ENCODE peak calls at places on chromosomes 11 and 22, in eight cellular contexts. One of them, this sample, is unnamed.
A peak's percentile ranks its signal among the peaks of the same experiment; 100 is the strongest.

GRCh38 chr11:71078482-71078881 is 173.9 kb downstream of the SHANK2 start:
- DNase-seq in tibial artery: no peak
- DNase-seq in tibial nerve: no peak
- DNase-seq in ovary: no peak
- DNase-seq in colonic mucosa: peak; percentile 32
- DNase-seq in endodermal cell: no peak
- DNase-seq in mammary epithelial cell: peak; percentile 52
- DNase-seq in fibroblast of lung: peak; percentile 2
- DNase-seq in this sample: no peak

GRCh38 chr22:43012390-43012789 is 2.6 kb downstream of the PACSIN2 start:
- DNase-seq in tibial artery: no peak
- DNase-seq in tibial nerve: no peak
- DNase-seq in ovary: no peak
- DNase-seq in colonic mucosa: no peak
- DNase-seq in endodermal cell: no peak
- DNase-seq in mammary epithelial cell: no peak
- DNase-seq in fibroblast of lung: no peak
- DNase-seq in this sample: no peak

GRCh38 chr22:37121887-37122591 is 12.5 kb upstream of the TMPRSS6 start:
- DNase-seq in tibial artery: no peak
- DNase-seq in tibial nerve: no peak
- DNase-seq in ovary: no peak
- DNase-seq in colonic mucosa: peak; percentile 41
- DNase-seq in endodermal cell: peak; percentile 81
- DNase-seq in mammary epithelial cell: peak; percentile 84
- DNase-seq in fibroblast of lung: no peak
- DNase-seq in this sample: no peak

GRCh38 chr11:94183886-94184264 is 55.2 kb downstream of the PANX1 start:
- DNase-seq in tibial artery: no peak
- DNase-seq in tibial nerve: peak; percentile 73
- DNase-seq in ovary: peak; percentile 36
- DNase-seq in colonic mucosa: peak; percentile 75
- DNase-seq in endodermal cell: peak; percentile 96
- DNase-seq in mammary epithelial cell: peak; percentile 48
- DNase-seq in fibroblast of lung: peak; percentile 70
- DNase-seq in this sample: peak; percentile 86

GRCh38 chr11:58616594-58616993 is 5.9 kb upstream of the CNTF start:
- DNase-seq in tibial artery: no peak
- DNase-seq in tibial nerve: peak; percentile 46
- DNase-seq in ovary: peak; percentile 58
- DNase-seq in colonic mucosa: no peak
- DNase-seq in endodermal cell: no peak
- DNase-seq in mammary epithelial cell: peak; percentile 69
- DNase-seq in fibroblast of lung: peak; percentile 92
- DNase-seq in this sample: no peak

GRCh38 chr22:49088801-49089791 is 738.6 kb downstream of the BRD1 start:
- DNase-seq in tibial artery: no peak
- DNase-seq in tibial nerve: no peak
- DNase-seq in ovary: no peak
- DNase-seq in colonic mucosa: no peak
- DNase-seq in endodermal cell: no peak
- DNase-seq in mammary epithelial cell: no peak
- DNase-seq in fibroblast of lung: no peak
- DNase-seq in this sample: no peak

GRCh38 chr11:20451568-20451967 is 64.1 kb downstream of the PRMT3 start:
- DNase-seq in tibial artery: no peak
- DNase-seq in tibial nerve: no peak
- DNase-seq in ovary: no peak
- DNase-seq in colonic mucosa: no peak
- DNase-seq in endodermal cell: no peak
- DNase-seq in mammary epithelial cell: peak; percentile 3
- DNase-seq in fibroblast of lung: no peak
- DNase-seq in this sample: no peak

GRCh38 chr11:65429069-65429681 is 6.6 kb downstream of the NEAT1 start:
- DNase-seq in tibial artery: peak; percentile 64
- DNase-seq in tibial nerve: peak; percentile 50
- DNase-seq in ovary: no peak
- DNase-seq in colonic mucosa: peak; percentile 58
- DNase-seq in endodermal cell: no peak
- DNase-seq in mammary epithelial cell: peak; percentile 79
- DNase-seq in fibroblast of lung: peak; percentile 81
- DNase-seq in this sample: no peak

GRCh38 chr22:17867160-17867785 is 93.0 kb upstream of the BID start:
- DNase-seq in tibial artery: peak; percentile 82
- DNase-seq in tibial nerve: no peak
- DNase-seq in ovary: peak; percentile 51
- DNase-seq in colonic mucosa: peak; percentile 86
- DNase-seq in endodermal cell: no peak
- DNase-seq in mammary epithelial cell: no peak
- DNase-seq in fibroblast of lung: no peak
- DNase-seq in this sample: no peak

GRCh38 chr11:115497303-115497702 is 6.9 kb downstream of the CADM1 start:
- DNase-seq in tibial artery: no peak
- DNase-seq in tibial nerve: no peak
- DNase-seq in ovary: no peak
- DNase-seq in colonic mucosa: no peak
- DNase-seq in endodermal cell: no peak
- DNase-seq in mammary epithelial cell: no peak
- DNase-seq in fibroblast of lung: no peak
- DNase-seq in this sample: no peak

GRCh38 chr11:63917685-63918523 is 940 bp upstream of the RCOR2 start:
- DNase-seq in tibial artery: peak; percentile 92
- DNase-seq in tibial nerve: no peak
- DNase-seq in ovary: peak; percentile 76
- DNase-seq in colonic mucosa: peak; percentile 90
- DNase-seq in endodermal cell: peak; percentile 95
- DNase-seq in mammary epithelial cell: no peak
- DNase-seq in fibroblast of lung: peak; percentile 63
- DNase-seq in this sample: peak; percentile 82

GRCh38 chr22:42946551-42947198 is 68.3 kb downstream of the PACSIN2 start:
- DNase-seq in tibial artery: no peak
- DNase-seq in tibial nerve: no peak
- DNase-seq in ovary: no peak
- DNase-seq in colonic mucosa: no peak
- DNase-seq in endodermal cell: no peak
- DNase-seq in mammary epithelial cell: no peak
- DNase-seq in fibroblast of lung: no peak
- DNase-seq in this sample: peak; percentile 28

GRCh38 chr22:27223317-27224177 is 566.2 kb downstream of the MIAT start:
- DNase-seq in tibial artery: no peak
- DNase-seq in tibial nerve: no peak
- DNase-seq in ovary: no peak
- DNase-seq in colonic mucosa: no peak
- DNase-seq in endodermal cell: no peak
- DNase-seq in mammary epithelial cell: peak; percentile 43
- DNase-seq in fibroblast of lung: peak; percentile 51
- DNase-seq in this sample: no peak

GRCh38 chr22:26066534-26066933 is 102.7 kb upstream of the SEZ6L start:
- DNase-seq in tibial artery: no peak
- DNase-seq in tibial nerve: no peak
- DNase-seq in ovary: no peak
- DNase-seq in colonic mucosa: no peak
- DNase-seq in endodermal cell: peak; percentile 92
- DNase-seq in mammary epithelial cell: no peak
- DNase-seq in fibroblast of lung: no peak
- DNase-seq in this sample: no peak

GRCh38 chr11:126231725-126232459 is 20.3 kb downstream of the FAM118B start:
- DNase-seq in tibial artery: no peak
- DNase-seq in tibial nerve: no peak
- DNase-seq in ovary: no peak
- DNase-seq in colonic mucosa: no peak
- DNase-seq in endodermal cell: no peak
- DNase-seq in mammary epithelial cell: no peak
- DNase-seq in fibroblast of lung: peak; percentile 70
- DNase-seq in this sample: no peak

GRCh38 chr11:126225266-126225665 is 13.7 kb downstream of the FAM118B start:
- DNase-seq in tibial artery: no peak
- DNase-seq in tibial nerve: no peak
- DNase-seq in ovary: no peak
- DNase-seq in colonic mucosa: no peak
- DNase-seq in endodermal cell: no peak
- DNase-seq in mammary epithelial cell: no peak
- DNase-seq in fibroblast of lung: no peak
- DNase-seq in this sample: no peak

GRCh38 chr11:126229782-126230540 is 18.4 kb downstream of the FAM118B start:
- DNase-seq in tibial artery: no peak
- DNase-seq in tibial nerve: no peak
- DNase-seq in ovary: no peak
- DNase-seq in colonic mucosa: no peak
- DNase-seq in endodermal cell: no peak
- DNase-seq in mammary epithelial cell: no peak
- DNase-seq in fibroblast of lung: peak; percentile 32
- DNase-seq in this sample: no peak

GRCh38 chr11:126226334-126227084 is 14.9 kb downstream of the FAM118B start:
- DNase-seq in tibial artery: no peak
- DNase-seq in tibial nerve: no peak
- DNase-seq in ovary: no peak
- DNase-seq in colonic mucosa: no peak
- DNase-seq in endodermal cell: no peak
- DNase-seq in mammary epithelial cell: no peak
- DNase-seq in fibroblast of lung: no peak
- DNase-seq in this sample: no peak
- TF ChIP-seq CTCF in tibial artery: no peak
- TF ChIP-seq CTCF in tibial nerve: no peak
- TF ChIP-seq CTCF in ovary: no peak
- TF ChIP-seq CTCF in colonic mucosa: no peak
- TF ChIP-seq CTCF in endodermal cell: no peak
- TF ChIP-seq CTCF in mammary epithelial cell: no peak
- TF ChIP-seq CTCF in fibroblast of lung: no peak
- TF ChIP-seq CTCF in this sample: no peak

DNA sequence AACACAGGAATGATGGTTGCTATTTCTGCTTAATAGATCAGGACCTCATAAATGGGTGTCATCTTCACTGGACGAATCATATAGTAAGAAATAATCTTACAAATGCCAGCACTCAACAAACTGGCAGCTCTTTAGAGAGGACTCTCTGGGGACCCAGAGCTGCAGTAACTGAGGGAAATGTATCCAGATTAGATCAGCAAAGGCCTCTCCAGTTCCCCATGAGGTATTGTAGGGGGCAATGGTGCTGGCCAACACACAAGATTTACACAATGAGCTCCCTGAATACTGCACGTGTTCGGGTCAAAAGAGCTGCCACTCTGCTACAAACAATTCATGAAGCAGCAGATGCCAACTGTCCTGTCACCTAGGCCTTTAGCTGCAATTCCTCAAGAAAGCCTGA is 110.2 kb downstream of the RBFOX2 start:
- DNase-seq in tibial artery: no peak
- DNase-seq in tibial nerve: no peak
- DNase-seq in ovary: no peak
- DNase-seq in colonic mucosa: no peak
- DNase-seq in endodermal cell: no peak
- DNase-seq in mammary epithelial cell: no peak
- DNase-seq in fibroblast of lung: no peak
- DNase-seq in this sample: no peak
- H3K4me1 ChIP-seq in tibial artery: peaks cover 80% of the 10 kb centered on the region
- H3K4me1 ChIP-seq in tibial nerve: peaks cover 35% of the 10 kb centered on the region
- H3K4me1 ChIP-seq in ovary: peaks cover 39% of the 10 kb centered on the region
- H3K4me1 ChIP-seq in colonic mucosa: peaks cover 3% of the 10 kb centered on the region
- H3K4me1 ChIP-seq in endodermal cell: peaks cover 16% of the 10 kb centered on the region
- H3K4me1 ChIP-seq in mammary epithelial cell: peaks cover 59% of the 10 kb centered on the region
- H3K4me1 ChIP-seq in fibroblast of lung: peaks cover 34% of the 10 kb centered on the region
- H3K4me1 ChIP-seq in this sample: peaks cover 18% of the 10 kb centered on the region

DNA sequence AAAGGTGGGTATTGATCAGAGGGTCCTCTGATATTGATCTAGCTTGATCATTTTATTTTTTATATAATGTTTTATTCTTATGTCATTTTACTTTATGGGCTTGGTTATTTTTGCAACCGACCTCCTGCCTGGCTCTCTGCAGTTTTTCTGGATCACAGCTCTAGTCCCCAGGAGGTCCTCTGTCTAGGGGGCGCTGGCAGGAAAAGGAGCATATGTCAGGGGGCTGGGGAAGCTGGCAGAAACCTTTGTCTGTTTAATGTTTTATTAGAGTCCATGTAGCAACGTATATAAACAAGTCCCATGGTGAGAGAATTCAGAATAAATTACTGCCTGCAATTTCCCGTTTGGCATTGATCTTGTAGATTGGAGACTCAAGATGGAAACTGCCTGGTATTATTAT is 133.5 kb upstream of the ZBED5 start:
- DNase-seq in tibial artery: no peak
- DNase-seq in tibial nerve: no peak
- DNase-seq in ovary: no peak
- DNase-seq in colonic mucosa: no peak
- DNase-seq in endodermal cell: no peak
- DNase-seq in mammary epithelial cell: no peak
- DNase-seq in fibroblast of lung: no peak
- DNase-seq in this sample: no peak
- TF ChIP-seq CTCF in tibial artery: no peak
- TF ChIP-seq CTCF in tibial nerve: no peak
- TF ChIP-seq CTCF in ovary: no peak
- TF ChIP-seq CTCF in colonic mucosa: no peak
- TF ChIP-seq CTCF in endodermal cell: no peak
- TF ChIP-seq CTCF in mammary epithelial cell: no peak
- TF ChIP-seq CTCF in fibroblast of lung: no peak
- TF ChIP-seq CTCF in this sample: no peak

GRCh38 chr11:114089748-114090147 is 30.2 kb downstream of the ZBTB16 start:
- DNase-seq in tibial artery: no peak
- DNase-seq in tibial nerve: no peak
- DNase-seq in ovary: no peak
- DNase-seq in colonic mucosa: no peak
- DNase-seq in endodermal cell: no peak
- DNase-seq in mammary epithelial cell: no peak
- DNase-seq in fibroblast of lung: no peak
- DNase-seq in this sample: no peak

GRCh38 chr11:114090225-114090624 is 30.7 kb downstream of the ZBTB16 start:
- DNase-seq in tibial artery: no peak
- DNase-seq in tibial nerve: no peak
- DNase-seq in ovary: no peak
- DNase-seq in colonic mucosa: no peak
- DNase-seq in endodermal cell: no peak
- DNase-seq in mammary epithelial cell: no peak
- DNase-seq in fibroblast of lung: no peak
- DNase-seq in this sample: no peak

GRCh38 chr11:114091791-114092397 is 32.4 kb downstream of the ZBTB16 start:
- DNase-seq in tibial artery: no peak
- DNase-seq in tibial nerve: no peak
- DNase-seq in ovary: no peak
- DNase-seq in colonic mucosa: no peak
- DNase-seq in endodermal cell: peak; percentile 57
- DNase-seq in mammary epithelial cell: no peak
- DNase-seq in fibroblast of lung: no peak
- DNase-seq in this sample: no peak

GRCh38 chr11:114092478-114092877 is 33.0 kb downstream of the ZBTB16 start:
- DNase-seq in tibial artery: no peak
- DNase-seq in tibial nerve: no peak
- DNase-seq in ovary: no peak
- DNase-seq in colonic mucosa: no peak
- DNase-seq in endodermal cell: no peak
- DNase-seq in mammary epithelial cell: no peak
- DNase-seq in fibroblast of lung: no peak
- DNase-seq in this sample: no peak

DNA sequence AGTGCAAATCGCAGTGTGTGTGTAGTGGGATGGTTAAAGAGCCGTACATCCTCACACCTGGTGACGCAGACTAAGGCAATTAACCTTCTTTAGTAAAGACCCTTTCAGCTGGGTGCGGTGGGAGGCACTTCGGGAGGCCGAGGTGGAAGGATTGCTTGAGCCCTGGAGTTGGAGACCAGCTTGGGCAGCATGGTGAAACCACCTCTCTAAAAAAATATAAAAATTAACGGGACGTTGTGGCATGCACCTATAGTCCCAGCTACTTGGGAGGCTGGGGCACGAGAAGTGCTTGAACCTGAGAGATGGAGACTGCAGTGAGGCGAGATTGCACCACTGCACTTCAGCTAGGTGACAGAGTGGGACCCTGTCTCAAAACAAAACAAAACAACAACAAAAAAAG is 31.5 kb downstream of the ZBTB16 start:
- DNase-seq in tibial artery: no peak
- DNase-seq in tibial nerve: no peak
- DNase-seq in ovary: no peak
- DNase-seq in colonic mucosa: no peak
- DNase-seq in endodermal cell: no peak
- DNase-seq in mammary epithelial cell: no peak
- DNase-seq in fibroblast of lung: no peak
- DNase-seq in this sample: no peak
- H3K4me1 ChIP-seq in tibial artery: peaks cover 100% of the 10 kb centered on the region
- H3K4me1 ChIP-seq in tibial nerve: peaks cover 49% of the 10 kb centered on the region
- H3K4me1 ChIP-seq in ovary: peaks cover 11% of the 10 kb centered on the region
- H3K4me1 ChIP-seq in colonic mucosa: peaks cover 2% of the 10 kb centered on the region
- H3K4me1 ChIP-seq in endodermal cell: peaks cover 3% of the 10 kb centered on the region
- H3K4me1 ChIP-seq in mammary epithelial cell: no peaks in the 10 kb centered on the region
- H3K4me1 ChIP-seq in fibroblast of lung: no peaks in the 10 kb centered on the region
- H3K4me1 ChIP-seq in this sample: peaks cover 52% of the 10 kb centered on the region